ENCODE peak calls at places on chromosome 3, in four cellular contexts. K, Q, S and D are unnamed samples.

GRCh38 chr3:117820900-117821299 is 1111.3 kb downstream of the TUSC7 start:
- DNase-seq in K (peak; percentile 11), Q (peak; percentile 12), S (peak; percentile 5), D (peak; percentile 31)

GRCh38 chr3:157126365-157126764 is 33.6 kb downstream of the CCNL1 start:
- DNase-seq in K (no peak), Q (no peak), S (no peak), D (no peak)

GRCh38 chr3:126581569-126581968 is 22.8 kb upstream of the C3orf22 start:
- DNase-seq in K (no peak), Q (no peak), S (no peak), D (no peak)

GRCh38 chr3:152318512-152318911 is 49.8 kb downstream of the MBNL1 start:
- DNase-seq in K (no peak), Q (no peak), S (no peak), D (no peak)

GRCh38 chr3:87026246-87026645 is 35.3 kb upstream of the VGLL3 start:
- DNase-seq in K (no peak), Q (no peak), S (no peak), D (no peak)

GRCh38 chr3:14143826-14144225 is 19.0 kb downstream of the TMEM43 start:
- DNase-seq in K (peak; percentile 83), Q (peak; percentile 69), S (peak; percentile 98), D (peak; percentile 98)

GRCh38 chr3:127354761-127355160 is 66.9 kb upstream of the PRR20G start:
- DNase-seq in K (no peak), Q (no peak), S (no peak), D (no peak)

GRCh38 chr3:46062679-46063078 is 35.4 kb upstream of the XCR1 start:
- DNase-seq in K (no peak), Q (no peak), S (peak; percentile 8), D (peak; percentile 8)

GRCh38 chr3:27728195-27729087 is 6.3 kb upstream of the EOMES start:
- DNase-seq in K (no peak), Q (no peak), S (no peak), D (no peak)

GRCh38 chr3:119315600-119316312 is 21.6 kb downstream of the ARHGAP31 start:
- DNase-seq in K (no peak), Q (no peak), S (peak; percentile 71), D (peak; percentile 40)

GRCh38 chr3:94616833-94617232 is 554.0 kb downstream of the NSUN3 start:
- DNase-seq in K (no peak), Q (peak; percentile 78), S (no peak), D (peak; percentile 4)

GRCh38 chr3:40299721-40300335 is 9.7 kb upstream of the EIF1B start:
- DNase-seq in K (peak; percentile 45), Q (peak; percentile 41), S (peak; percentile 93), D (peak; percentile 91)

DNA sequence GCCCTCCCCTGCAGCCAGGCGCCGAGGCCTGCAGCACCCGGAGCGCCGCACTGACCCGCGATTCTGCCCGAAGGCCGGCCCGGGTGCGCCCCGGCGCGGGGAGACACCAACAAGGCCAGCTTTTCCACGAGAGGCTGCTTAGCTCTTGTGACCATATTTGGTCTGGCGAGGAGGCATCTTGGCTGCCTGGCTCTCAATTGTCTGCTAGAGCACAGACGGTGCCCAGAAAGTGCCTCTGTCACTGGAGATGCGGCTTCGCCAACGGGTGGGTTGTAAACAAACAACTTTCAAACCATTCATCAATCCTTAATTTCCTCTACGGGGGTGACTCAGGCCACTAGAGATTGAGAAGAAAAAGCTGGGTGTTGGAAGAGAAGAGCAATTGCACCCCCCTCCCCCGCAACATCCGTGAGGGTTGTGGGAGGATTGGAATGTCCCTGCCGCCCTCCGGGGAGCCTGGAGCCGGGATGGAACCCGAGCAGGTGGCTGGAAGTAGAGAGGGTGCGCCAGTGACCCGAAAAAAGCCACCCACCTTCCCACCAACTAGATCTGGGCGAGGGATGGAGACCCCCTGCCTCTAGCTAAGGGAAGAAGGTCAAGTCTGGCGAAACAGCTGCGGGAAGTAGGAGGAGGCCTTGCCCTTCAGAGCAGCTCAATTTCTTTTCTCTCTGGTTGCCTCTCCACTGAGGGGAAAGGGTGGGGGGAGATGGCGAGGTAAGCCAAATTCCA is 783 bp upstream of the WWTR1 start:
- DNase-seq in K (peak; percentile 46), Q (no peak), S (peak; percentile 85), D (peak; percentile 89)
- TF ChIP-seq CTCF in K (no peak), Q (no peak), S (peak; percentile 24), D (peak; percentile 23)

GRCh38 chr3:134794950-134795775 is at the start of gene EPHB1:
- DNase-seq in K (peak; percentile 63), Q (peak; percentile 80), S (peak; percentile 96), D (peak; percentile 93)

GRCh38 chr3:134795776-134796312 is 784 bp downstream of the EPHB1 start:
- DNase-seq in K (no peak), Q (peak; percentile 8), S (peak; percentile 52), D (peak; percentile 49)

GRCh38 chr3:134797816-134798451 is 2.9 kb downstream of the EPHB1 start:
- DNase-seq in K (no peak), Q (no peak), S (no peak), D (no peak)

GRCh38 chr3:134797080-134797801 is 2.2 kb downstream of the EPHB1 start:
- DNase-seq in K (no peak), Q (no peak), S (peak; percentile 11), D (no peak)

DNA sequence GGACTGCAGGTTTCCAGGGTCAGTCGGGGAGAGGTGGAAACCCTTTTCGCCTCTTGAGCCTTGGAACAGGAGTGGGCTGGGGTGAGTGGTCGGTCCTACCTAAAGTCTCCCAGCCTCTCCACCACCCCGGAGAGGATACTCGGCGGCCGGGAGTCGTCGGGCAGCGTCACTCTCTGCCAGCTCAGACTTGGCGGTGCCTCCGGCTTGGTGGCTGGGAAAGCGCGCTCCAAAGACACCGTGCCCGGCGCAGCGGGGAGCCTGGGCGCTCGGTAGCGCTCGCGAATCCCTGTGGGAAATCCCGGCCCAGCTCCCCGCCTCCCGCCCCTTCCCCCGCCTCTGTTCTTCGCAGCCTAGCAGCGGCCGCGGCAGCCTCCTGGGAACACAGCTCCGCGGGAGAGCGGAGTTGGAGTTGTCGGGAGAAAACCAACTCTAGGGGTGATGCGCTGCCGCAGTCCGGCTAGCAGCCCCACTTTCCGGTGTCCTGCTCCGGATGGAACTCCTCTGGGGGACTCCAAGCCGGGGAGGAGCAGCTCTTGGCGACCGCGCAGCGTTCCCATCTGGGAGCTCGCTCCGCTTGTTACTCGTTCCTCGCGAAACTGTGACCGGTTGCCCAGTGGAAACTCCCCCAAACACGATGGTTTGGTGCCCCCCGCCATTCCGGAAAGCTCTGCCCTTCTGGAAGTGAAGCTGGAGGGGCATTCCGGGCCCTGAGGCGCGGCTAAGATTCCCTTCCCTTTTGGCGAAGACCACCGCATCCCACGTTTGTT is 1.4 kb downstream of the EPHB1 start:
- DNase-seq in K (no peak), Q (no peak), S (peak; percentile 40), D (peak; percentile 15)
- H3K4me3 ChIP-seq in K (peak overlapping the region; percentile 57), Q (no peak overlapping the region), S (peak overlapping the region; percentile 68), D (peak overlapping the region; percentile 59)

GRCh38 chr3:39180546-39181346 is 11.6 kb downstream of the XIRP1 start:
- DNase-seq in K (no peak), Q (peak; percentile 76), S (peak; percentile 72), D (peak; percentile 84)
- TF ChIP-seq CTCF in K (peak; percentile 7), Q (no peak), S (peak; percentile 13), D (peak; percentile 21)

DNA sequence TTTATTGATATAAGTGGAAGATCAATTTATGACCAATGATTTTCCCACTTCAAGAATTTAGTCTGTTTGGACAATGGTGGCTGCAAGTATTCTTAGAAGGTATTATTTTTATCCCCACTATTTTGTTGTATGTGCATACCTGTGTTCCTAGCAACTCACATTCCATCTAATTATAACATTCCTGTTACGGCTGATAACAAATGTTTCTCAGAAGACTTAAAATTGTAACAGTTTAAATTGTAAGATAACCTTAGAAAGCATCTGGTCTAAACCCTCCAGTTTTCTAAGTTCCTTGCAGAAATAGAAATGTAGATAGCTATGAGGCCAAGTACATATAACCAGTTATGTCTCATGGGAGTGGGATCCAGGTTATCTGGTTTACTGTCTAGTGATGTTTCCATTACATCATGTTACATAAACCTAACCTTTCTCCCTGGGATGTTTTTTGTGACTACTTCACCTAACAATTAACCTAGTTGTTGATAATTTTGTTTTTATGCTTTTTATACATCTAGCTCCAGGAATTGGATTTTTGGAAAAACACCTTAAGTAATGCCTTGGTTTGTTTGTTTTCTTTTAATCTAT is 11.1 kb upstream of the MFN1 start:
- DNase-seq in K (no peak), Q (no peak), S (peak; percentile 14), D (no peak)
- H3K4me3 ChIP-seq in K (no peak overlapping the region), Q (no peak overlapping the region), S (no peak overlapping the region), D (no peak overlapping the region)

GRCh38 chr3:140499114-140499757 is 178.6 kb upstream of the TRIM42 start:
- DNase-seq in K (no peak), Q (peak; percentile 13), S (peak; percentile 5), D (peak; percentile 57)
- TF ChIP-seq CTCF in K (no peak), Q (peak; percentile 41), S (peak; percentile 37), D (peak; percentile 50)

DNA sequence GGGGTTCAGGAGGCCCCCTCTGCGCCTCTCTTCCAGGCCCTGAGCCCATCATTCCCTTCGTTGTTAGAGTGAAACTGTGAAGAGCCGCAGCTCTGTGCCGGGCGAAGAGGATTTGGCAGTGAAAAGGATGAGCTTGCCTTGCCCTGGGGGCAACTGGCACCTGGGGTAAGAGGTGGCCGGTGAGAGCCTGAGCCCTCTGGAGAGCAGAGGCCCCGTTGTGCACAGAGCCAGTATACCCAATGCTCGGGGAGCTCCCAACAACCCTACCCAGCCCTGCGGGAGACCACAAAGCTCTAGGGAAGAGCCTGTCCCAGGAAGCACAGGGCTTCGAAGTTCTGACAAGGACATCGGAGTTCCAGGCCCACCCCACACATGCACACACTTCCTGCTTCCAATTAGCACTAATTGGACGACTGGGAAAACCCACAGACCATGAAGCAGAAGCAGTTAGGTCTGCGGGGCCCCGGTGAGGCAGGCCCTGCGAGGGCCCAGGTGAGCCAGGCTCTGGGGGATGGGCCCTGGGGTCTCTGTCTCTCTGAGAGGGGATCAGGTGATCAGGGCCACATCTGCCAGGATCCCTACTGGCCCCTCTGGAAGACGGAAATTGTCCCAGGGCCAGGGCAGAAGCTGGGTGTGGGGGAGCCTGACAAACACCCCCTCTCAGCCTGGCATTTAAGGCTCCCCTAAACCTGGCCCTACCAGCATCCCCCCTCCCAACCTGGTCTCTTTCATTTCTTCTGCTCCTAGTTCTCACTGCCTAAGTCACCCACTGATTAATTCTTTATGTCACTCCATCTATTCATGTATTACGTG is 27.9 kb upstream of the SFMBT1 start:
- DNase-seq in K (no peak), Q (no peak), S (no peak), D (no peak)
- H3K4me3 ChIP-seq in K (no peak overlapping the region), Q (no peak overlapping the region), S (peak overlapping the region; percentile 65), D (peak overlapping the region; percentile 66)

DNA sequence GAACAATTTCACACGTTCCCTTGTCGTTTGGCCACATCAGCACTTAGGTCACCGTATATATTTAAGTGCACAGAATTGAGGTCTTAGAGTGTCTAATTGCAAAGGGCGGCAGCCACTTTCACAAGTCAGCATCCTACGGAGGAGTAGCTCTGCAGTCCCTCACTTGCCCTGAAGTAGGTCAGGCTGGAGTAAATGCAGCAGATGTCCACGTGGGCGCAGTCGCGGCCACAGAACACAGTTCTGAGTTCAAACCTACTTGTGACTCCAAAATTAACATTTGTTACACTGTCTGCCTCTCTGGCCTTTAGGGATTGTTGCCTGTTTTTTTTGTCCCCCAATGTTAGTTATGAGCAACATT is 85.8 kb downstream of the PDCD6IP start:
- DNase-seq in K (no peak), Q (peak; percentile 57), S (peak; percentile 16), D (peak; percentile 54)
- TF ChIP-seq CTCF in K (peak; percentile 6), Q (peak; percentile 21), S (peak; percentile 42), D (peak; percentile 38)

GRCh38 chr3:37217098-37217849 is 42.9 kb upstream of the LRRFIP2 start:
- DNase-seq in K (no peak), Q (no peak), S (no peak), D (no peak)

GRCh38 chr3:37221407-37221806 is 47.0 kb upstream of the LRRFIP2 start:
- DNase-seq in K (no peak), Q (peak; percentile 91), S (peak; percentile 71), D (peak; percentile 83)

GRCh38 chr3:37218206-37218605 is 43.8 kb upstream of the LRRFIP2 start:
- DNase-seq in K (no peak), Q (no peak), S (no peak), D (no peak)

GRCh38 chr3:37214076-37214475 is 39.7 kb upstream of the LRRFIP2 start:
- DNase-seq in K (no peak), Q (no peak), S (no peak), D (no peak)

GRCh38 chr3:37216597-37217097 is 42.3 kb upstream of the LRRFIP2 start:
- DNase-seq in K (no peak), Q (no peak), S (no peak), D (no peak)
- H3K4me3 ChIP-seq in K (no peak overlapping the region), Q (no peak overlapping the region), S (no peak overlapping the region), D (no peak overlapping the region)